ENCODE peak calls at places on chromosomes 6 and 20, in eight cellular contexts. M is Peyer's patch, W is K562, E is left lung, O is fibroblast of lung, I is BJ, S is mesenchymal stem cell, J is ovary. T is an unnamed sample. For H3K27me3, the result is how much of the 10 kb centered on the place peaks cover.

GRCh38 chr6:113433506-113433991 is 423.6 kb upstream of the MARCKS start:
- DNase-seq in M (no peak), W (no peak), E (peak), O (peak), I (peak), S (peak), J (no peak), T (peak)

GRCh38 chr20:34859826-34860545 is 12.7 kb downstream of the GGT7 start:
- DNase-seq in M (no peak), W (no peak), E (no peak), O (no peak), I (no peak), S (no peak), J (no peak), T (no peak)

GRCh38 chr6:34144581-34145160 is 1.2 kb downstream of the GRM4 start:
- DNase-seq in M (no peak), W (no peak), E (no peak), O (no peak), I (no peak), S (peak), J (no peak), T (no peak)

GRCh38 chr20:34541264-34541901 is 17.1 kb upstream of the MAP1LC3A start:
- DNase-seq in M (no peak), W (no peak), E (no peak), O (no peak), I (no peak), S (no peak), J (no peak), T (no peak)

GRCh38 chr6:7628915-7629314 is 38.9 kb downstream of the SNRNP48 start:
- DNase-seq in M (no peak), W (no peak), E (no peak), O (no peak), I (no peak), S (no peak), J (no peak), T (no peak)

GRCh38 chr20:45890077-45890996 is 671 bp downstream of the NEURL2 start:
- DNase-seq in M (peak), W (no peak), E (peak), O (peak), I (no peak), S (peak), J (peak), T (peak)

GRCh38 chr6:169850746-169851145 is 99.3 kb downstream of the ERMARD start:
- DNase-seq in M (no peak), W (no peak), E (no peak), O (no peak), I (no peak), S (no peak), J (no peak), T (no peak)

GRCh38 chr6:152696543-152696942 is 1.2 kb upstream of the MYCT1 start:
- DNase-seq in M (no peak), W (no peak), E (no peak), O (peak), I (peak), S (peak), J (no peak), T (no peak)

GRCh38 chr6:106910999-106911949 is 63.3 kb downstream of the CD24 start:
- DNase-seq in M (no peak), W (no peak), E (no peak), O (no peak), I (no peak), S (no peak), J (no peak), T (no peak)

GRCh38 chr6:165447141-165447540 is 137.7 kb upstream of the C6orf118 start:
- DNase-seq in M (no peak), W (no peak), E (no peak), O (no peak), I (no peak), S (no peak), J (no peak), T (no peak)

GRCh38 chr6:119207973-119208725 is 129.7 kb upstream of the FAM184A start:
- DNase-seq in M (no peak), W (no peak), E (no peak), O (peak), I (peak), S (peak), J (no peak), T (no peak)

GRCh38 chr6:130211697-130212096 is 11.1 kb downstream of the SAMD3 start:
- DNase-seq in M (no peak), W (no peak), E (no peak), O (no peak), I (no peak), S (no peak), J (no peak), T (no peak)

GRCh38 chr6:97203343-97203742 is 79.7 kb downstream of the MMS22L start:
- DNase-seq in M (no peak), W (no peak), E (no peak), O (peak), I (no peak), S (peak), J (no peak), T (no peak)

GRCh38 chr6:104958178-104958520 is 1.2 kb downstream of the LIN28B start:
- DNase-seq in M (no peak), W (no peak), E (no peak), O (no peak), I (no peak), S (peak), J (no peak), T (no peak)

GRCh38 chr6:40807484-40807883 is 220.3 kb upstream of the LRFN2 start:
- DNase-seq in M (no peak), W (no peak), E (no peak), O (peak), I (no peak), S (peak), J (no peak), T (peak)

GRCh38 chr6:139722540-139722939 is 348.1 kb upstream of the CITED2 start:
- DNase-seq in M (no peak), W (no peak), E (no peak), O (no peak), I (no peak), S (no peak), J (no peak), T (no peak)

GRCh38 chr6:149233056-149233715 is 84.3 kb upstream of the TAB2 start:
- DNase-seq in M (no peak), W (peak), E (no peak), O (peak), I (peak), S (peak), J (no peak), T (peak)

GRCh38 chr6:49839162-49839561 is 27.2 kb downstream of the CRISP1 start:
- DNase-seq in M (no peak), W (no peak), E (no peak), O (no peak), I (no peak), S (no peak), J (no peak), T (no peak)

GRCh38 chr20:49909499-49910339 is 5.6 kb downstream of the SPATA2 start:
- DNase-seq in M (peak), W (peak), E (no peak), O (no peak), I (no peak), S (no peak), J (no peak), T (peak)

GRCh38 chr6:150573041-150573681 is 26.5 kb upstream of the PLEKHG1 start:
- DNase-seq in M (peak), W (peak), E (no peak), O (no peak), I (no peak), S (peak), J (no peak), T (no peak)

GRCh38 chr20:10637062-10637559 is 36.7 kb downstream of the JAG1 start:
- DNase-seq in M (no peak), W (no peak), E (no peak), O (peak), I (no peak), S (no peak), J (peak), T (no peak)

GRCh38 chr6:72689107-72689954 is 67.5 kb downstream of the KCNQ5 start:
- DNase-seq in M (no peak), W (no peak), E (no peak), O (no peak), I (no peak), S (peak), J (no peak), T (no peak)

GRCh38 chr6:27146706-27147507 is 100.6 kb upstream of the PRSS16 start:
- DNase-seq in M (peak), W (peak), E (peak), O (peak), I (peak), S (peak), J (peak), T (peak)

GRCh38 chr20:19397676-19398075 is 185.2 kb downstream of the SLC24A3 start:
- DNase-seq in M (no peak), W (no peak), E (no peak), O (no peak), I (no peak), S (no peak), J (no peak), T (no peak)

GRCh38 chr6:85364354-85364753 is 85.5 kb upstream of the NT5E start:
- DNase-seq in M (no peak), W (no peak), E (no peak), O (peak), I (no peak), S (no peak), J (no peak), T (no peak)

GRCh38 chr6:141562181-141562800 is 570.4 kb upstream of the GJE1 start:
- DNase-seq in M (peak), W (peak), E (peak), O (peak), I (no peak), S (peak), J (peak), T (peak)

GRCh38 chr20:36091561-36092423 is 62.7 kb upstream of the EPB41L1 start:
- DNase-seq in M (no peak), W (no peak), E (no peak), O (no peak), I (no peak), S (no peak), J (no peak), T (no peak)

GRCh38 chr6:167769408-167770190 is 57.1 kb upstream of the AFDN start:
- DNase-seq in M (no peak), W (no peak), E (no peak), O (no peak), I (no peak), S (no peak), J (no peak), T (no peak)

GRCh38 chr6:55694148-55694547 is 115.2 kb upstream of the HMGCLL1 start:
- DNase-seq in M (no peak), W (no peak), E (no peak), O (peak), I (peak), S (peak), J (no peak), T (no peak)

GRCh38 chr6:148935705-148936306 is 189.0 kb downstream of the UST start:
- DNase-seq in M (no peak), W (no peak), E (no peak), O (peak), I (no peak), S (peak), J (no peak), T (no peak)

GRCh38 chr6:105678516-105678915 is 275.6 kb upstream of the PREP start:
- DNase-seq in M (no peak), W (no peak), E (no peak), O (peak), I (no peak), S (peak), J (no peak), T (peak)

GRCh38 chr6:136846046-136846445 is 23.7 kb downstream of the PEX7 start:
- DNase-seq in M (no peak), W (peak), E (no peak), O (peak), I (no peak), S (peak), J (no peak), T (peak)

GRCh38 chr6:163391983-163392382 is 22.5 kb upstream of the QKI start:
- DNase-seq in M (no peak), W (no peak), E (no peak), O (peak), I (no peak), S (no peak), J (no peak), T (no peak)

GRCh38 chr6:14001329-14002012 is 76.7 kb downstream of the RNF182 start:
- DNase-seq in M (no peak), W (no peak), E (no peak), O (peak), I (peak), S (peak), J (no peak), T (no peak)

GRCh38 chr20:60808003-60808402 is 444.1 kb upstream of the CDH4 start:
- DNase-seq in M (no peak), W (no peak), E (no peak), O (no peak), I (no peak), S (no peak), J (no peak), T (no peak)

GRCh38 chr6:18561006-18561750 is 174.0 kb downstream of the RNF144B start:
- DNase-seq in M (no peak), W (no peak), E (no peak), O (no peak), I (no peak), S (no peak), J (no peak), T (no peak)

GRCh38 chr6:71502961-71503360 is 214.3 kb downstream of the OGFRL1 start:
- DNase-seq in M (no peak), W (no peak), E (no peak), O (no peak), I (no peak), S (no peak), J (no peak), T (no peak)

GRCh38 chr6:71502210-71502609 is 213.6 kb downstream of the OGFRL1 start:
- DNase-seq in M (no peak), W (no peak), E (no peak), O (no peak), I (no peak), S (no peak), J (no peak), T (no peak)

GRCh38 chr6:71496018-71496800 is 207.6 kb downstream of the OGFRL1 start:
- DNase-seq in M (no peak), W (no peak), E (no peak), O (peak), I (no peak), S (peak), J (no peak), T (no peak)

GRCh38 chr6:71499667-71500066 is 211.1 kb downstream of the OGFRL1 start:
- DNase-seq in M (no peak), W (no peak), E (no peak), O (no peak), I (no peak), S (no peak), J (no peak), T (no peak)

DNA sequence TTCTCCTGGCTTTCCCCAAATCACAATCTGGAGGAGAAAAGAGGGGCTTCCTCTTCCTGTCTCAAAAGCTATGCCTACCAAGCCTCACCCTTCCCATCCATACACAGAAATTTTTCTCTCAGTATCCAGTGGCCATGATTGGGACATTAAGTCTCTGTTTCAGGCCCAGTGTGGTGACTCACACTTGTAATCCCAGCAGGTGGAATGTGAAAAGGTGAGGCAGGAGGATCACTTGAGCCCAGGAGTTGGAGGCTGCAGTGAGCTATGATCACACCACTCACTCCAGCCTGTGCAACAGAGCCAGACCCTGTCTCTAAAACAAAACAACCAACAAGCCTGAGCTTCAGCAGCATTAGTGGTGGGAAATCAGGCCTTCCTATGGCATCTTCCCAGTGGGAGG is 210.0 kb downstream of the OGFRL1 start:
- DNase-seq in M (no peak), W (no peak), E (no peak), O (no peak), I (no peak), S (no peak), J (no peak), T (no peak)
- H3K27me3 ChIP-seq in M (under half), W (under half), E (under half), O (under half), I (under half), S (under half), J (under half), T (under half)

GRCh38 chr20:22561965-22562581 is 22.3 kb downstream of the FOXA2 start:
- DNase-seq in M (no peak), W (no peak), E (no peak), O (no peak), I (no peak), S (no peak), J (no peak), T (no peak)

GRCh38 chr20:22559711-22560305 is 24.6 kb downstream of the FOXA2 start:
- DNase-seq in M (no peak), W (no peak), E (no peak), O (no peak), I (no peak), S (no peak), J (no peak), T (no peak)

GRCh38 chr20:22560817-22561216 is 23.6 kb downstream of the FOXA2 start:
- DNase-seq in M (no peak), W (no peak), E (no peak), O (no peak), I (no peak), S (no peak), J (no peak), T (no peak)

GRCh38 chr20:22562620-22563019 is 21.8 kb downstream of the FOXA2 start:
- DNase-seq in M (no peak), W (no peak), E (no peak), O (no peak), I (no peak), S (no peak), J (no peak), T (no peak)

DNA sequence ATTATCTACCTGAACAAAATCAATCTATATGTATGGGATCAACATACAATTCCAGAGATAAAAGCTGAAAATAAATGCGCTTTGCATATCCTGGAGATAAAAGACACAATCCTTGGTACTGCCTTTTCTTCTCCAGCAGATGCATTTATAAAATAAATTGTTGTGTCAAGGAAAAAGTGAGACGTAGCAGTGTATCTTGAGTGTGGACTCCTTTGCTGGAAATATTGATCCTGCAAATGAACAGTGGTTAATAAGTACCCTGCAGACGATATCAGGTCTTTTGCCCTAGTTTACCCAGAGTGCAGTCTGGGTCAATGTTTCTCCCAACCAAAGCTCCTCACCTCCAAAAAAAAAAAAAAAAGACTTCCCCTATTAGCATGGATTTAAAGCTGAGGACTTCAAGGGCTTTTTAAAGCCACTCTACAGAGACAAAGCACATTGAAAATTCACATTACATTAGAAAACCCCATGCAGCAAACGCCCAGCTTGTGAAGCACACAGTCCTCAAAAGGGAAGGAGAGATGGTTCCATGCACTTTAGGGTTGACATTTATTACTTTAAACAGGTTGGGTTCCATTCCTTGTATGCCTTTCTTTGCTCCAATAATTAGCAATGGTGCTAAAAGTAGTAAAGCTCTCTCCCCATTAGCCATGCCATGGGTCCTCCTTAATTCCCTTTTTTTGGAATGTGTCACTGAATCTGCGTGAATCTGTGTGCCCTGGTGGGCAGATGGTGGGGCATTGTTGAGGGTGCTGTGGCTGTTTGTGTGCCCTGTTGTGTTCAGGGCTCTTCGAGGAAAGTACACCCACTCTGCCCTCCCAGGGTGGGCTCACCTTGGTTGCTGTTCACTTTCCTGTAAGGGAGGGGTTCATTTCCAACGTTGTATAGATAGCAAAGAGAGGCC is 21.1 kb downstream of the FOXA2 start:
- DNase-seq in M (no peak), W (no peak), E (no peak), O (no peak), I (no peak), S (no peak), J (no peak), T (no peak)
- H3K27me3 ChIP-seq in M (under half), W (under half), E (half or more), O (under half), I (under half), S (half or more), J (under half), T (under half)

GRCh38 chr6:160048471-160048870 is 73.1 kb upstream of the SLC22A1 start:
- DNase-seq in M (no peak), W (no peak), E (no peak), O (no peak), I (no peak), S (no peak), J (no peak), T (no peak)
- H3K27me3 ChIP-seq in M (under half), W (under half), E (under half), O (under half), I (under half), S (under half), J (under half), T (under half)

GRCh38 chr6:37758647-37759046 is 60.9 kb upstream of the ZFAND3 start:
- DNase-seq in M (no peak), W (no peak), E (no peak), O (no peak), I (no peak), S (no peak), J (no peak), T (no peak)

GRCh38 chr6:37761872-37762271 is 57.7 kb upstream of the ZFAND3 start:
- DNase-seq in M (no peak), W (no peak), E (no peak), O (no peak), I (no peak), S (no peak), J (no peak), T (peak)

GRCh38 chr6:37757381-37757780 is 59.7 kb upstream of the MDGA1 start:
- DNase-seq in M (no peak), W (no peak), E (no peak), O (no peak), I (no peak), S (no peak), J (no peak), T (no peak)

GRCh38 chr6:37758234-37758633 is 60.6 kb upstream of the MDGA1 start:
- DNase-seq in M (no peak), W (no peak), E (no peak), O (no peak), I (no peak), S (no peak), J (no peak), T (no peak)

DNA sequence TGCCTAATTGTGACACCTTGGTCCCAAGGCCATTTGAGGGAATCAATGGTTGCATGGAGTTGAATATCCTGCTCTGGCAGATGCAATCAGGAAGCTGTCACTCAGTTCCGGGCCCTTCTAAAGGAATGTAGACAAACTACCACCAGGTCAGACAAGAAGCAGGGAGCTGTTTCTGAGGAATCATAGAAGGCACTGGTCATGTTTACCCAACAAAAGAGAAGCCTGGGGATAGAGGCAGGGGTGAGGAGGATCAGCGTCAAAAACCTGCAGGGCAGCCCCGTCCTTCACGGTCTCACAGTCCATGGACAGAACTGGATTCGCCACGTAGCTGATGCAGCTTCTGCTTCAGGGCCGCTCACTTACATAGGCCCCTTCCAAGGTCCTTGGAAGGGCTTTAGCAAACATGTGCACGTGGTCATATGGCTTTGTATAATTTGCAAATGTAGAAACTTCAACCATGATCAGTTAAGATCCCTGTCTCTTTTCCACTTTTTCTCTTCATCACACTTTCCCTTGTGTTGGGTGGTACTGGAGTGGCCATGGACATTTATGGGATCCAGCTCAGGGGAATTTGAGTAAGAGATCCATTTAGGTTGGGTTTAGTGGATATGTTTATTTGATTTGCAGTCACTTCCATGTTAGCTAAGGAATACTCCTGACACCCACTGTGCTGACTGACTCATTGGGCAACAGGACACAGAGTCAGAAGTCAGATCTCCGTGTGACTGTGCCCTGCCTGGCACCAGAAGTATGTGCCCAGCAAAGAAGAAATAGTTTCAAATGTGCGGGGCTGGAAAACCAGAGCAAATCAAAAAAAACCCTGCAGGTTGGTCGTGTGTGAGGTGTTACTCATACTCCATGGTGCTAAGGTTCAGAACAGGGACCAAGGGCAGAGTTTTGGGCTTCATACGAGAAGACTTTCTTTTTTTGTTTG is 60.0 kb upstream of the ZFAND3 start:
- DNase-seq in M (no peak), W (no peak), E (no peak), O (no peak), I (no peak), S (no peak), J (no peak), T (no peak)
- H3K27me3 ChIP-seq in M (under half), W (half or more), E (under half), O (under half), I (under half), S (under half), J (under half), T (under half)